ENCODE peak calls at places on chromosomes 11 and 22, in seven cellular contexts. P is cardiac muscle cell, K is epithelial cell of proximal tubule, Z is psoas muscle, H is PC-9, I is IMR-90, A is bronchial epithelial cell. J is an unnamed sample.

GRCh38 chr22:46105494-46106278 is 44.6 kb upstream of the PPARA start:
- DNase-seq in P (no peak), K (peak), Z (peak), H (peak), I (peak), A (peak), J (no peak)

GRCh38 chr11:118046964-118047700 is 29.7 kb upstream of the TMPRSS4 start:
- DNase-seq in P (no peak), K (no peak), Z (peak), H (no peak), I (no peak), A (no peak), J (no peak)

GRCh38 chr11:107743161-107743560 is 31.3 kb upstream of the SLN start:
- DNase-seq in P (no peak), K (no peak), Z (no peak), H (no peak), I (no peak), A (no peak), J (no peak)

GRCh38 chr11:115939726-115940421 is 435.7 kb upstream of the CADM1 start:
- DNase-seq in P (no peak), K (no peak), Z (no peak), H (no peak), I (no peak), A (no peak), J (no peak)

GRCh38 chr22:22429374-22430108 is 79.0 kb downstream of the ZNF280B start:
- DNase-seq in P (no peak), K (no peak), Z (no peak), H (no peak), I (no peak), A (no peak), J (no peak)

GRCh38 chr22:49983148-49984042 is 22.8 kb downstream of the PIM3 start:
- DNase-seq in P (no peak), K (no peak), Z (peak), H (no peak), I (no peak), A (no peak), J (peak)

GRCh38 chr11:19263333-19263732 is 22.6 kb upstream of the E2F8 start:
- DNase-seq in P (no peak), K (no peak), Z (no peak), H (no peak), I (no peak), A (no peak), J (no peak)

GRCh38 chr11:103085758-103086365 is 6.1 kb downstream of the DCUN1D5 start:
- DNase-seq in P (no peak), K (no peak), Z (no peak), H (no peak), I (peak), A (no peak), J (no peak)

GRCh38 chr11:10875430-10876021 is 17.7 kb upstream of the ZBED5 start:
- DNase-seq in P (no peak), K (no peak), Z (no peak), H (no peak), I (no peak), A (peak), J (no peak)

GRCh38 chr11:66970371-66970807 is 4.7 kb upstream of the C11orf86 start:
- DNase-seq in P (no peak), K (no peak), Z (no peak), H (no peak), I (no peak), A (peak), J (no peak)

GRCh38 chr11:78199015-78199652 is 10.4 kb downstream of the USP35 start:
- DNase-seq in P (no peak), K (no peak), Z (no peak), H (no peak), I (no peak), A (no peak), J (no peak)

GRCh38 chr11:131300304-131300703 is 70.1 kb upstream of the NTM start:
- DNase-seq in P (no peak), K (no peak), Z (no peak), H (no peak), I (no peak), A (no peak), J (no peak)

GRCh38 chr11:83459802-83460201 is 173.6 kb upstream of the CCDC90B start:
- DNase-seq in P (no peak), K (no peak), Z (no peak), H (no peak), I (no peak), A (peak), J (no peak)

GRCh38 chr11:22703040-22703439 is 36.6 kb downstream of the GAS2 start:
- DNase-seq in P (peak), K (peak), Z (no peak), H (peak), I (peak), A (peak), J (no peak)

GRCh38 chr11:46119053-46119351 is 2.3 kb downstream of the PHF21A start:
- DNase-seq in P (no peak), K (no peak), Z (no peak), H (no peak), I (no peak), A (no peak), J (no peak)

GRCh38 chr11:94120946-94121345 is 7.7 kb upstream of the PANX1 start:
- DNase-seq in P (no peak), K (no peak), Z (no peak), H (no peak), I (peak), A (peak), J (no peak)

GRCh38 chr11:77130763-77131513 is 2.9 kb downstream of the MYO7A start:
- DNase-seq in P (peak), K (peak), Z (peak), H (peak), I (peak), A (no peak), J (no peak)

GRCh38 chr11:3171931-3172560 is 6.9 kb upstream of the OSBPL5 start:
- DNase-seq in P (no peak), K (no peak), Z (peak), H (no peak), I (no peak), A (no peak), J (no peak)

GRCh38 chr11:134063991-134064747 is 4.7 kb upstream of the JAM3 start:
- DNase-seq in P (no peak), K (no peak), Z (no peak), H (no peak), I (no peak), A (no peak), J (no peak)

GRCh38 chr11:68832476-68833176 is 9.1 kb downstream of the CPT1A start:
- DNase-seq in P (no peak), K (no peak), Z (no peak), H (peak), I (no peak), A (no peak), J (no peak)

GRCh38 chr22:30802202-30803166 is 107.8 kb downstream of the OSBP2 start:
- DNase-seq in P (peak), K (no peak), Z (peak), H (peak), I (peak), A (peak), J (peak)

GRCh38 chr11:96426356-96427103 is 36.7 kb downstream of the JRKL start:
- DNase-seq in P (peak), K (peak), Z (no peak), H (no peak), I (peak), A (peak), J (no peak)

DNA sequence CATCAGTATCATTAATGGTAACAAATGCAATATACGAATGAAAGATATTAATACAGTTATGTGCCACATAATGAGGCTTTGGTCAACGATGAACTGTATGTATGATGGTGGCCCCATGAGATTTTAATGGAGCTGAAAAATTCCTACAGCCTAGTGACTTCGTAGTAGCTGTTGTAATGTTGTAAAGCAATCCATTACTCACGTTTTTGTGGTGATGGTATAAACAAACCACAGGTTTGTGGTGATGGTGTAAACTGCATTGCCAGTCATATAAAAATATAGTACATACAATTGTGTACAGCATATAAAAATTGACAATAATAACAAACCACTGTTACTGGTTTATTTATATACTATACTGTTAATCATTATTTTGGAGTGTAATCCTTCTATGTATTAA is 27.4 kb upstream of the GRIA4 start:
- DNase-seq in P (no peak), K (no peak), Z (no peak), H (no peak), I (no peak), A (peak), J (no peak)
- TF ChIP-seq CTCF in P (no peak), K (no peak), Z (no peak), H (no peak), I (no peak), A (no peak), J (no peak)

GRCh38 chr11:43931717-43932039 is 10.8 kb upstream of the C11orf96 start:
- DNase-seq in P (no peak), K (no peak), Z (no peak), H (no peak), I (no peak), A (no peak), J (no peak)
- TF ChIP-seq CTCF in P (no peak), K (peak), Z (peak), H (no peak), I (peak), A (no peak), J (no peak)

GRCh38 chr11:75248924-75249256 is 8.3 kb downstream of the TPBGL start:
- DNase-seq in P (no peak), K (no peak), Z (no peak), H (no peak), I (no peak), A (no peak), J (no peak)
- TF ChIP-seq CTCF in P (no peak), K (no peak), Z (no peak), H (peak), I (no peak), A (no peak), J (peak)

DNA sequence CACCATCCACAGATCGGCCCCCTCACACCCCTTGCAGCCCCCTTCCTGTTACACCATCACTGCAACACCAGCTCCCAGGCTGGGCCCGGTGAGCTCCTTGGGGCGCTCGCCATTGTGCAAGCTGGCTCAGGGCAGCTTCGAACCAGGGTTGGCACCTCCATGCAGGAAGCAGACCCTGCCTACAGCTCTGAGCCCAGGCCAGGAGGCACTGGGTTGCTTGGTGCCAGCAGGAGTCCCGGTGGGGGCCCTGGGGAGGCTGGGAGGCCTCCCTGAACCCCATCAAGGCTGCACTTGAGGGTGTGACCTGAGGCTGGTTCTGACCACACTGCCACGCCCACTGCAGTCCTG is 417.1 kb downstream of the CTTN start:
- DNase-seq in P (no peak), K (no peak), Z (no peak), H (no peak), I (no peak), A (no peak), J (no peak)
- TF ChIP-seq CTCF in P (no peak), K (no peak), Z (no peak), H (no peak), I (no peak), A (no peak), J (no peak)

GRCh38 chr11:57191308-57191707 is 9.6 kb downstream of the LRRC55 start:
- DNase-seq in P (no peak), K (no peak), Z (no peak), H (no peak), I (no peak), A (no peak), J (no peak)

GRCh38 chr11:57190548-57190947 is 8.8 kb downstream of the LRRC55 start:
- DNase-seq in P (no peak), K (no peak), Z (no peak), H (no peak), I (no peak), A (no peak), J (no peak)
- TF ChIP-seq CTCF in P (no peak), K (no peak), Z (no peak), H (no peak), I (no peak), A (no peak), J (no peak)

DNA sequence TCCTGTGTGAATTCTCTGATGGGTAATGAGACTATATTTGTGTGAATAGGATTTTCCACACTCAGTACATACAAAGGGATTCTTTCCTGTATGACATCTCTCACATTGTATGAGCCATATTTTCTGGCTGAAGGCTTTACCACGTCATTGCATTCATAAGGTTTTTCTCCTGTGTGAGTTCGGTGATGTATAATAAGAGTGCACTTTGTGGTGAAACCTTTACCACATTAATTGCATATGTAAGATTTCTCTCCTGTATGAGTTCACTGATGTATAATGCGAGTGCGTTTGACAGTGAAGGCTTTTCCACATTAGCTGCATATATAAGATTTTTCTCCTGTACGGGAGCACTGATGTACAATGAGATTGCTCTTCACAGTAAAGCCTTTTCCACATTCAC is 455.4 kb upstream of the CNTN5 start:
- DNase-seq in P (no peak), K (no peak), Z (no peak), H (no peak), I (no peak), A (no peak), J (no peak)
- TF ChIP-seq CTCF in P (no peak), K (no peak), Z (no peak), H (no peak), I (no peak), A (no peak), J (no peak)

DNA sequence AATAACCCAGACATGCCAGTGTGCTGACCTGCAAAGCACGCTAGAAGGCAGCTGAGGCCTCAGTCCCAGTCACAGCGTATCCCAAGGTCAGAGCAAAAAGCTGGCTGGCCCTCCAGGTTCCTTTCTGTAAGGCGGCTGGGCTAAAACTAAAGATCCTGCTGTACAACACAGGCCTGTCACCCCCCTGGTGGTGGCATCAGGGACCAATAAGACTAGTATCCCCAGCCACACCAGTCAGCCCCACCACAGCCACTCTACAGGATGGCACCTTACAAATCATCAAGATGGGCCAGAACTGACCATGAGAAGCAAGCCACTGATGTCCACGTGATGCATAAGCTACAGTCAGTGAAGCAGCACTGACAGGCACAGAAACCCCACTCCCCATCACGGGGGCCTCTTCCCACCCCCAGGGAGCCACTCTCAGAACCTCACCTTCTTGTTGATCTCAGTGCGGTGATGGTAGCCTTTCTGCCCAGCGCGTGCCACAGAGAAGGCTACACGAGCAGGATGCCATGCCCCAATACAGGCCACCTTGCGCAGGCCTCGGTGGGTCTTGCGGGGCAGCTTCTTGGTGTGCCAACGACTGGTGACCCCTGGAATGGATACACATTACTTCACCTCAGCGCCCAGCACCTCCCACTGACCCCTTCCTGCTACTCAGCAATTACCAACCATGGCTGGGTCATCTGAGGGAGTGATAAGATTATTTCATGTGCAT is 5.0 kb downstream of the RPL3 start:
- DNase-seq in P (no peak), K (no peak), Z (no peak), H (no peak), I (no peak), A (no peak), J (no peak)
- TF ChIP-seq CTCF in P (peak), K (peak), Z (peak), H (no peak), I (no peak), A (peak), J (no peak)

GRCh38 chr11:28674432-28675076 is 566.4 kb downstream of the METTL15 start:
- DNase-seq in P (peak), K (no peak), Z (no peak), H (peak), I (peak), A (no peak), J (no peak)
- TF ChIP-seq CTCF in P (peak), K (peak), Z (no peak), H (peak), I (peak), A (peak), J (no peak)

J was measured in activated B cell treated with CpG ODN at 0.5 μM for 24 hours.